ENCODE peak calls at places on chromosomes 7 and 10, in six cellular contexts. L, Y, F, O, H and G are unnamed samples.

GRCh38 chr10:24374134-24374915 is 165.4 kb downstream of the KIAA1217 start:
- DNase-seq in H (no peak), L (peak; percentile 84), O (peak; percentile 91), F (peak; percentile 58), Y (no peak), G (no peak)

GRCh38 chr10:12780634-12781601 is 220.6 kb downstream of the CCDC3 start:
- DNase-seq in O (peak; percentile 64), F (no peak), L (peak; percentile 9), Y (peak; percentile 42), H (peak; percentile 65), G (no peak)

GRCh38 chr7:151626422-151627115 is 106.9 kb upstream of the RHEB start:
- DNase-seq in H (no peak), F (no peak), O (no peak), Y (no peak), L (no peak), G (no peak)

GRCh38 chr7:85974176-85974575 is 669.5 kb upstream of the GRM3 start:
- DNase-seq in H (no peak), F (no peak), O (no peak), Y (no peak), L (no peak), G (no peak)

GRCh38 chr7:24740821-24741220 is 16.4 kb downstream of the GSDME start:
- DNase-seq in F (no peak), H (no peak), O (no peak), Y (no peak), L (no peak), G (no peak)

GRCh38 chr10:33132626-33133025 is 174.6 kb upstream of the ITGB1 start:
- DNase-seq in L (no peak), F (no peak), Y (no peak), O (no peak), H (no peak), G (no peak)

GRCh38 chr10:112875474-112876267 is 74.4 kb upstream of the TCF7L2 start:
- DNase-seq in Y (peak; percentile 25), H (no peak), O (peak; percentile 69), F (peak; percentile 34), L (peak; percentile 59), G (no peak)

GRCh38 chr10:4450981-4451501 is 375.0 kb upstream of the AKR1E2 start:
- DNase-seq in Y (peak; percentile 82), F (peak; percentile 52), L (peak; percentile 95), H (no peak), O (peak; percentile 83), G (no peak)

GRCh38 chr7:135238112-135238744 is 4.6 kb downstream of the STRA8 start:
- DNase-seq in F (no peak), O (no peak), H (no peak), L (no peak), Y (no peak), G (no peak)

GRCh38 chr10:131272897-131273451 is 38.5 kb downstream of the TCERG1L start:
- DNase-seq in H (no peak), O (no peak), F (no peak), L (no peak), Y (no peak), G (no peak)

GRCh38 chr7:139231513-139232376 is 708 bp downstream of the UBN2 start:
- DNase-seq in L (peak; percentile 16), Y (no peak), O (no peak), F (no peak), H (peak; percentile 66), G (peak; percentile 51)

GRCh38 chr7:28419717-28420116 is 7.4 kb downstream of the CREB5 start:
- DNase-seq in F (peak; percentile 84), H (peak; percentile 77), L (peak; percentile 81), Y (peak; percentile 61), O (peak; percentile 81), G (no peak)

GRCh38 chr7:112290065-112290464 is 83.6 kb downstream of the ZNF277 start:
- DNase-seq in Y (no peak), H (no peak), L (peak; percentile 57), F (no peak), O (peak; percentile 66), G (no peak)

GRCh38 chr10:99430116-99430450 is 341 bp downstream of the GOT1 start:
- DNase-seq in F (no peak), O (no peak), H (no peak), L (peak; percentile 35), Y (no peak), G (no peak)

GRCh38 chr7:40263752-40264390 is 129.1 kb downstream of the SUGCT start:
- DNase-seq in L (no peak), F (no peak), Y (no peak), H (no peak), O (no peak), G (no peak)

GRCh38 chr7:44185729-44186128 is 3.5 kb downstream of the GCK start:
- DNase-seq in F (no peak), O (no peak), L (no peak), Y (no peak), H (no peak), G (no peak)

GRCh38 chr10:36086976-36087726 is 445.1 kb upstream of the FZD8 start:
- DNase-seq in Y (no peak), L (peak; percentile 20), F (no peak), O (no peak), H (no peak), G (no peak)

GRCh38 chr7:29485376-29486190 is 78.1 kb upstream of the PRR15 start:
- DNase-seq in F (no peak), H (no peak), Y (no peak), L (no peak), O (no peak), G (no peak)

GRCh38 chr10:29862926-29863614 is 196.3 kb downstream of the JCAD start:
- DNase-seq in H (no peak), Y (peak; percentile 42), O (peak; percentile 98), L (peak; percentile 88), F (no peak), G (no peak)

GRCh38 chr10:132928261-132928660 is 14.1 kb downstream of the CFAP46 start:
- DNase-seq in H (no peak), L (no peak), Y (no peak), O (no peak), F (no peak), G (peak; percentile 34)

GRCh38 chr10:80407836-80408197 is 534 bp upstream of the PRXL2A start:
- DNase-seq in H (no peak), O (peak; percentile 33), L (no peak), Y (no peak), F (no peak), G (peak; percentile 55)

GRCh38 chr10:7428673-7429350 is 18.0 kb upstream of the SFMBT2 start:
- DNase-seq in L (no peak), F (no peak), H (no peak), Y (no peak), O (no peak), G (no peak)

GRCh38 chr7:130352335-130353074 is 7.9 kb downstream of the CPA5 start:
- DNase-seq in L (peak; percentile 72), F (no peak), O (peak; percentile 61), Y (no peak), H (no peak), G (no peak)

GRCh38 chr10:92844746-92845145 is 3.6 kb upstream of the EXOC6 start:
- DNase-seq in F (no peak), O (no peak), Y (no peak), H (no peak), L (no peak), G (no peak)

GRCh38 chr7:522071-522937 is 2.7 kb upstream of the PDGFA start:
- DNase-seq in F (no peak), Y (no peak), L (peak; percentile 31), H (no peak), O (peak; percentile 50), G (no peak)

GRCh38 chr7:47988496-47989386 is 9.3 kb upstream of the HUS1 start:
- DNase-seq in O (no peak), L (no peak), Y (no peak), H (no peak), F (no peak), G (no peak)
- TF ChIP-seq CTCF in O (peak; percentile 49), L (peak; percentile 53), Y (peak; percentile 52), H (no peak), F (peak; percentile 62), G (no peak)

DNA sequence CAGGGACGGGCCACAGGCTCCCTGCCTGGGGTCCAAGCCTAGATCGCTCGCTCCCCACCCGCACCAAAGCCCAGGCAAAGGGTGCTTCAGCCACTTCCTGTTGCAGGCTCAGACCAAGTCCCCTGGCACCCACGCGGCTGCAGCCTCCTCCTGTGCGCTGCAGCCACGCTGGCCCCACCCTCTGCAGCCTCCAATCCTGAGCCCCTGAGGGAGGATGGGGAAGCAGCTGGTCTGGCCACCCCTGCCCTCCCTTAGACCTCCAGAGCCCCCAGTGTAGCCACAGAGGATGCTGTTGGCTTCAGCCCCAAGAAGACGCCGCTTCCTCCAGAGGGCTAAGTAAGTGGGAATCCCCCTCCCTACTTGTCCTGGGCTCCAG is 9.3 kb downstream of the LIMK1 start:
- DNase-seq in O (no peak), L (no peak), H (peak; percentile 76), Y (no peak), F (no peak), G (peak; percentile 84)
- H3K4me3 ChIP-seq in O (no peak overlapping the region), L (no peak overlapping the region), H (peak overlapping the region; percentile 1), Y (no peak overlapping the region), F (no peak overlapping the region), G (peak overlapping the region; percentile 60)

GRCh38 chr10:25804505-25804904 is 129.5 kb upstream of the MYO3A start:
- DNase-seq in O (no peak), F (no peak), Y (no peak), L (no peak), H (no peak), G (no peak)
- TF ChIP-seq CTCF in O (no peak), F (no peak), Y (no peak), L (no peak), H (no peak), G (no peak)

DNA sequence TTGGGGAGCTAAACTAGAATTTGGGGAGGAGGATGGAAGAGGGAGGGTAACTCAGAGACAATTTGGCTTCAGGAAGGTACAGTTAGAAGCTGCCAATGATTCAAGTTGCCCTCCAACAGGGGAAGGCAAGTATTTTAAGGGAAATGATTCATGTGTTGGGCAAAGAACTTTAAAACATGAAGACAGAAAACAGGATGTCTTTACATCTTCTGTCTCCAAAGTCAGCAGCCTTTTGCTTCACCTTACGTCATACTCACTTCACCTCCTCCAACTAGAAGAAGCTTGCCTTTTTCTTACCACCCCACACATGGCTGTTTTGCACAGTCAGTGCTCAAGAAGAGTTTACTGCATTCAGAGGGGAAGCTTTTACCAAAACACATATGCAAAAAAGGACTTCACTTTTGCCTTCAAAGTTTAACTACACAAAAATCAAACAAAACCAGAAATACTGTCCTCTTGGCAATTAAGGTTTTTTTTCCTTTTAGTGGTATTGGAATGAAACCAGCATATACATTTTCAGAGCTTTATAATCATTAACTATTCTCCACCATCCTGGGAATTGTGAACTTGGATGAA is 36.0 kb downstream of the PPP1R3C start:
- DNase-seq in L (peak; percentile 81), O (peak; percentile 79), H (no peak), F (no peak), Y (no peak), G (no peak)
- H3K4me3 ChIP-seq in L (no peak overlapping the region), O (no peak overlapping the region), H (no peak overlapping the region), F (no peak overlapping the region), Y (no peak overlapping the region), G (no peak overlapping the region)

GRCh38 chr10:116708386-116708785 is 34.0 kb downstream of the HSPA12A start:
- DNase-seq in F (peak; percentile 67), O (peak; percentile 91), H (no peak), L (peak; percentile 72), Y (peak; percentile 63), G (no peak)

GRCh38 chr10:116707981-116708380 is 34.4 kb downstream of the HSPA12A start:
- DNase-seq in L (no peak), O (no peak), H (no peak), F (no peak), Y (no peak), G (no peak)

GRCh38 chr10:116704926-116705325 is 37.4 kb downstream of the HSPA12A start:
- DNase-seq in H (no peak), Y (no peak), F (no peak), L (no peak), O (no peak), G (no peak)

GRCh38 chr10:116706281-116706680 is 36.1 kb downstream of the HSPA12A start:
- DNase-seq in Y (no peak), L (no peak), H (no peak), F (no peak), O (no peak), G (no peak)

GRCh38 chr10:116705498-116705897 is 36.9 kb downstream of the HSPA12A start:
- DNase-seq in O (no peak), F (no peak), Y (no peak), H (no peak), L (no peak), G (no peak)
- TF ChIP-seq CTCF in O (no peak), F (no peak), Y (no peak), H (no peak), L (no peak), G (no peak)